ENCODE peak calls at places on chromosome 7, in four cellular contexts. F is WTC11, A is K562, W is HepG2. Z is an unnamed sample.

GRCh38 chr7:144386741-144387140 is 16.8 kb downstream of the NOBOX start:
- DNase-seq in F (no peak), A (no peak), W (no peak), Z (no peak)

GRCh38 chr7:129801882-129802281 is 150.9 kb downstream of the UBE2H start:
- DNase-seq in F (peak), A (no peak), W (no peak), Z (no peak)

GRCh38 chr7:151694828-151695580 is 175.3 kb upstream of the RHEB start:
- DNase-seq in F (no peak), A (no peak), W (peak), Z (no peak)

GRCh38 chr7:114653391-114654088 is 238.9 kb downstream of the FOXP2 start:
- DNase-seq in F (no peak), A (no peak), W (no peak), Z (peak)

GRCh38 chr7:98797150-98797549 is 72.7 kb downstream of the TMEM130 start:
- DNase-seq in F (no peak), A (no peak), W (no peak), Z (no peak)

GRCh38 chr7:7231005-7231404 is 48.7 kb downstream of the C1GALT1 start:
- DNase-seq in F (no peak), A (no peak), W (no peak), Z (no peak)

GRCh38 chr7:141954334-141954733 is 7.6 kb upstream of the CLEC5A start:
- DNase-seq in F (no peak), A (no peak), W (no peak), Z (no peak)

GRCh38 chr7:716636-717035 is 9.9 kb upstream of the DNAAF5 start:
- DNase-seq in F (no peak), A (no peak), W (no peak), Z (no peak)

GRCh38 chr7:159195926-159196325 is 51.3 kb upstream of the VIPR2 start:
- DNase-seq in F (no peak), A (no peak), W (no peak), Z (no peak)

GRCh38 chr7:2399848-2400587 is 3.4 kb upstream of the CHST12 start:
- DNase-seq in F (no peak), A (no peak), W (peak), Z (no peak)

GRCh38 chr7:124643196-124643850 is 122.3 kb downstream of the GPR37 start:
- DNase-seq in F (no peak), A (no peak), W (no peak), Z (no peak)

GRCh38 chr7:5495581-5496375 is 72.1 kb upstream of the TNRC18 start:
- DNase-seq in F (no peak), A (no peak), W (no peak), Z (no peak)

GRCh38 chr7:29287366-29287765 is 92.8 kb downstream of the CHN2 start:
- DNase-seq in F (no peak), A (no peak), W (no peak), Z (no peak)
- TF ChIP-seq ELF4 in F (no peak), A (no peak), W (no peak), Z (no peak)

GRCh38 chr7:32072397-32072796 is 2.2 kb upstream of the PDE1C start:
- DNase-seq in F (no peak), A (no peak), W (no peak), Z (no peak)

GRCh38 chr7:32077806-32078205 is 7.6 kb upstream of the PDE1C start:
- DNase-seq in F (no peak), A (no peak), W (no peak), Z (no peak)

GRCh38 chr7:32075612-32076011 is 5.4 kb upstream of the PDE1C start:
- DNase-seq in F (no peak), A (no peak), W (no peak), Z (no peak)

GRCh38 chr7:32073533-32073932 is 3.3 kb upstream of the PDE1C start:
- DNase-seq in F (no peak), A (no peak), W (no peak), Z (no peak)

GRCh38 chr7:32074787-32075570 is 4.8 kb upstream of the PDE1C start:
- DNase-seq in F (no peak), A (no peak), W (no peak), Z (no peak)
- TF ChIP-seq ELF4 in F (no peak), A (no peak), W (no peak), Z (no peak)

GRCh38 chr7:148894596-148894995 is 10.5 kb upstream of the EZH2 start:
- DNase-seq in F (no peak), A (no peak), W (no peak), Z (no peak)
- TF ChIP-seq ELF4 in F (no peak), A (no peak), W (no peak), Z (no peak)

DNA sequence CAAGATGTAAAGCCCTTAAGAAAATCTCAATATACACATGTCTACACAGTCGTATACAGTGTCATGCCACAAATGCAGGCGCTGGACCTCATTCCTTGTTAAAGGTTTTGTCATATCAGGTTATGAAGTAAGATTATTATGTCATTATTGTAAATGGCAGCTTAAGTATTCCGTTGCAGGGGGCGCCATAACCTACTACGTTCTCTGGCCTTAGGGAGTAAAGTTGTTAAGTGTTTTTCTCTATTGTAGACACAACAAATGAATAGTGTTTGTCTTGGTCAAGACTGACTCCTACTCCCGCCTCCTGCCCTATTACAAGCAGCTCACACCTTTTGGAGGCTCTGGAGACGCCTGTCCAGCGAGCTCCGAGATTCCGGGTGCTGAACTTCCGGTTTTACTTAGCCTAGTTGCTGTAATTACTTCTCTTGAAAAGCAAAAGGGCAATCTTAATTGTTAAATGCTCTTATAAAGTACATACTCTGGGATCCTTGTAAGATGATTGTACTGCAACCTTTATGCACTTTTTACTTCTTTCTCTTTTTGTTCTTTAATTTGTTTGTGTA is 984 bp downstream of the GATAD1 start:
- DNase-seq in F (no peak), A (peak), W (peak), Z (peak)
- TF ChIP-seq ELF4 in F (no peak), A (no peak), W (no peak), Z (no peak)

Z was measured in HEK293T.